ENCODE peak calls at places on chromosomes 16 and 17, in six cellular contexts. J is A549, K is Peyer's patch, Q is right lobe of liver, V is transverse colon, Y is testis. E is an unnamed sample.

GRCh38 chr16:29663829-29664132 is 734 bp downstream of the SPN start:
- DNase-seq in J (no peak), Q (no peak), K (no peak), Y (no peak), V (no peak), E (no peak)

GRCh38 chr17:7627250-7628121 is at the start of gene SAT2:
- DNase-seq in V (peak; percentile 95), Q (peak; percentile 98), K (peak; percentile 96), J (peak; percentile 94), Y (peak; percentile 97), E (peak; percentile 99)

GRCh38 chr17:59893617-59894100 is 738 bp downstream of the RPS6KB1 start:
- DNase-seq in J (peak; percentile 34), K (no peak), Q (peak; percentile 35), V (no peak), Y (peak; percentile 52), E (no peak)

GRCh38 chr16:31061813-31062440 is 12.1 kb downstream of the ZNF668 start:
- DNase-seq in J (no peak), Y (no peak), V (no peak), K (no peak), Q (no peak), E (no peak)

GRCh38 chr16:1159973-1160772 is 7.3 kb downstream of the CACNA1H start:
- DNase-seq in V (peak; percentile 26), Q (peak; percentile 92), K (no peak), J (no peak), Y (peak; percentile 78), E (peak; percentile 94)

GRCh38 chr17:62892870-62893338 is 73.1 kb upstream of the TANC2 start:
- DNase-seq in J (peak; percentile 88), Y (no peak), K (no peak), V (peak; percentile 35), Q (no peak), E (peak; percentile 72)

GRCh38 chr17:18219016-18219415 is 6.4 kb upstream of the LLGL1 start:
- DNase-seq in Q (no peak), Y (peak; percentile 64), K (no peak), V (no peak), J (no peak), E (no peak)

GRCh38 chr17:60525624-60526514 is at the start of gene APPBP2:
- DNase-seq in J (peak; percentile 93), Y (peak; percentile 92), K (peak; percentile 92), Q (peak; percentile 91), V (peak; percentile 88), E (peak; percentile 94)

GRCh38 chr16:56565023-56565477 is at the start of gene MT4:
- DNase-seq in Q (no peak), J (no peak), V (no peak), K (no peak), Y (no peak), E (no peak)

GRCh38 chr17:64001763-64002529 is 3.8 kb downstream of the PRR29 start:
- DNase-seq in Y (no peak), J (no peak), K (no peak), V (no peak), Q (peak; percentile 49), E (peak; percentile 84)

GRCh38 chr16:12426122-12426521 is 377.6 kb downstream of the CPPED1 start:
- DNase-seq in J (no peak), K (no peak), Q (no peak), Y (no peak), V (no peak), E (no peak)

GRCh38 chr17:32847977-32848376 is 28.9 kb downstream of the MYO1D start:
- DNase-seq in K (no peak), J (no peak), Y (no peak), Q (no peak), V (no peak), E (no peak)

GRCh38 chr16:27551046-27551445 is 1.1 kb downstream of the KATNIP start:
- DNase-seq in Y (no peak), J (no peak), K (no peak), Q (no peak), V (no peak), E (no peak)

GRCh38 chr17:67503184-67503583 is 126.1 kb downstream of the PITPNC1 start:
- DNase-seq in V (no peak), Y (no peak), J (peak; percentile 44), K (no peak), Q (no peak), E (no peak)

GRCh38 chr17:65261152-65261551 is 124.0 kb downstream of the RGS9 start:
- DNase-seq in J (no peak), Y (no peak), Q (no peak), K (no peak), V (no peak), E (no peak)

GRCh38 chr17:74493381-74493833 is 27.0 kb downstream of the CD300A start:
- DNase-seq in J (peak; percentile 75), V (peak; percentile 75), Q (peak; percentile 72), Y (peak; percentile 80), K (peak; percentile 78), E (peak; percentile 81)

GRCh38 chr16:4339909-4340308 is 11.2 kb downstream of the PAM16 start:
- DNase-seq in K (no peak), Y (no peak), Q (no peak), V (no peak), J (no peak), E (peak; percentile 83)

GRCh38 chr17:73548620-73549311 is 95.5 kb downstream of the SDK2 start:
- DNase-seq in Y (peak; percentile 85), Q (no peak), J (no peak), V (no peak), K (no peak), E (no peak)

GRCh38 chr16:46801428-46802049 is 29.4 kb downstream of the C16orf87 start:
- DNase-seq in J (peak; percentile 37), Y (no peak), Q (no peak), V (no peak), K (no peak), E (no peak)

GRCh38 chr17:65742433-65743312 is 181.2 kb upstream of the AXIN2 start:
- DNase-seq in Q (no peak), V (no peak), K (no peak), Y (no peak), J (peak; percentile 37), E (no peak)

GRCh38 chr16:27924411-27925118 is 138.9 kb downstream of the GSG1L start:
- DNase-seq in V (no peak), Q (no peak), Y (no peak), J (no peak), K (no peak), E (no peak)

GRCh38 chr16:48366165-48367093 is 18.8 kb downstream of the SIAH1 start:
- DNase-seq in K (no peak), Q (peak; percentile 78), V (peak; percentile 64), Y (no peak), J (peak; percentile 88), E (peak; percentile 79)

GRCh38 chr16:19860146-19861030 is 24.3 kb downstream of the GPRC5B start:
- DNase-seq in K (no peak), Y (no peak), Q (no peak), V (no peak), J (no peak), E (peak; percentile 19)

GRCh38 chr16:68090526-68090925 is 5.4 kb downstream of the NFATC3 start:
- DNase-seq in Q (no peak), J (no peak), V (no peak), Y (no peak), K (no peak), E (no peak)

GRCh38 chr17:38397227-38397626 is 31.0 kb upstream of the ARHGAP23 start:
- DNase-seq in J (no peak), V (no peak), Q (no peak), Y (no peak), K (no peak), E (no peak)

GRCh38 chr17:73155410-73156165 is 9.2 kb upstream of the SSTR2 start:
- DNase-seq in Q (no peak), J (no peak), Y (no peak), V (no peak), K (no peak), E (no peak)

GRCh38 chr16:25633549-25633948 is 58.2 kb upstream of the HS3ST4 start:
- DNase-seq in K (no peak), V (no peak), Y (no peak), Q (no peak), J (peak; percentile 35), E (no peak)

GRCh38 chr17:333626-334396 is 18.8 kb downstream of the RPH3AL start:
- DNase-seq in K (peak; percentile 62), V (peak; percentile 67), Y (peak; percentile 91), J (no peak), Q (peak; percentile 65), E (peak; percentile 95)

GRCh38 chr16:12455287-12455798 is 348.3 kb downstream of the CPPED1 start:
- DNase-seq in J (peak; percentile 62), K (peak; percentile 78), Q (peak; percentile 68), Y (peak; percentile 75), V (peak; percentile 59), E (no peak)

DNA sequence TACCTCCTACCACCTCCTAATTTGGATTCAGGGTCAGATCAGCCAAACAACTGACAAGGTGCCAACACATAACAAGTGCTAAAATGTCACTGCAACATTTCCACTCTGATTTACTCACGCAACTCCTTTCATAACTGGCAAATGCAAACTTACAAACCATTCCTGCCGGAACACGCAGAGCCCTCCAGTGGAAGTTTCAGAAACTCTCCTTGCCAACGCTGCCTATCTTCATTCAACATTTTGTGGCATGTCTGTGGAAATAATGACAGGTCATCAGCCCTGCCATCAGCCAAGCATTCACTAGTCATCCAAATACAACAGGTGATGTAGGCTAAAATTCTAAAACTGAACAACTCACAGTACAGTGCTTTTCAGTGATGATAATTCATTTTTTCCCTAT is 37.7 kb upstream of the OR3A1 start:
- DNase-seq in K (no peak), Y (no peak), J (peak; percentile 43), V (no peak), Q (no peak), E (no peak)
- TF ChIP-seq CTCF in K (no peak), Y (no peak), J (peak; percentile 14), V (no peak), Q (peak; percentile 6), E (no peak)

GRCh38 chr17:45777388-45777787 is 6.7 kb upstream of the CRHR1 start:
- DNase-seq in Y (no peak), Q (no peak), J (no peak), K (no peak), V (no peak), E (no peak)
- TF ChIP-seq POLR2A in Y (no peak), Q (no peak), J (no peak), K (no peak), V (no peak), E (no peak)

GRCh38 chr17:48326311-48326710 is 103.7 kb downstream of the SKAP1 start:
- DNase-seq in K (no peak), Y (no peak), J (no peak), Q (no peak), V (no peak), E (no peak)

GRCh38 chr17:48317732-48318131 is 112.3 kb downstream of the SKAP1 start:
- DNase-seq in J (no peak), Y (no peak), K (no peak), Q (no peak), V (no peak), E (no peak)

DNA sequence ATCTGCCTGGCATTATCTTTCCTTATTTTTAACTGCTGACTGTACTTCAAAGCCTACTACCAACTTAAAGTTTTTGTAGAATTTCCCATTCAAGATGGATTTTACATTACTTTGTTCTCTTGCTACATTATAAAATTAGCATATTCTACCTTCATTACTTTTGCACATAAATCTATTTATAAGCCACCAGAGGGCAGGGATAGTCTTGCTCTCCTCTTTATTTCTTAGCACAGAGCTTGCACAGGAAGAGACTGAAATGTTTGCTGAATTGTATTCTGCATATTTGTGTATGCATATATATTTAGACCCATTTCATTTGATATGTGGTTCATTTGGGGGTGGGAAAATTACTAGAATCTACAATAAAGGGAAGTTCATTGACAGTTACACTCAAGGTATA is 108.0 kb downstream of the SKAP1 start:
- DNase-seq in Q (no peak), J (peak; percentile 30), Y (no peak), K (no peak), V (no peak), E (no peak)
- TF ChIP-seq CTCF in Q (no peak), J (peak; percentile 19), Y (no peak), K (no peak), V (no peak), E (no peak)

GRCh38 chr17:45155483-45155882 is 6.2 kb upstream of the HEXIM2 start:
- DNase-seq in Q (no peak), J (no peak), Y (no peak), V (no peak), K (no peak), E (no peak)
- TF ChIP-seq POLR2A in Q (no peak), J (no peak), Y (no peak), V (no peak), K (no peak), E (no peak)

E was measured in sigmoid colon.